ENCODE peak calls at places on chromosome 2, in six cellular contexts. U is uterus, F is type B pancreatic cell, I is spleen, L is tibial artery, Q is suprapubic skin. O is an unnamed sample.

GRCh38 chr2:28102455-28102874 is 211.9 kb downstream of the BABAM2 start:
- DNase-seq in U (no peak), F (no peak), I (no peak), L (no peak), Q (no peak), O (no peak)

GRCh38 chr2:54471221-54471711 is 15.1 kb downstream of the SPTBN1 start:
- DNase-seq in U (peak), F (no peak), I (no peak), L (no peak), Q (no peak), O (no peak)

GRCh38 chr2:146990311-146990781 is 854.5 kb upstream of the ACVR2A start:
- DNase-seq in U (no peak), F (no peak), I (no peak), L (no peak), Q (no peak), O (no peak)

GRCh38 chr2:240972636-240973521 is 25.5 kb upstream of the SNED1 start:
- DNase-seq in U (no peak), F (no peak), I (no peak), L (no peak), Q (peak), O (no peak)

GRCh38 chr2:72142743-72143440 is 4.8 kb downstream of the CYP26B1 start:
- DNase-seq in U (peak), F (peak), I (peak), L (peak), Q (peak), O (no peak)

GRCh38 chr2:215427585-215427984 is 8.3 kb downstream of the FN1 start:
- DNase-seq in U (no peak), F (no peak), I (no peak), L (no peak), Q (no peak), O (no peak)

GRCh38 chr2:65063426-65063825 is 7.2 kb downstream of the CEP68 start:
- DNase-seq in U (no peak), F (no peak), I (no peak), L (no peak), Q (no peak), O (no peak)

GRCh38 chr2:233025706-233026105 is 6.8 kb upstream of the NEU2 start:
- DNase-seq in U (no peak), F (no peak), I (peak), L (no peak), Q (no peak), O (no peak)

DNA sequence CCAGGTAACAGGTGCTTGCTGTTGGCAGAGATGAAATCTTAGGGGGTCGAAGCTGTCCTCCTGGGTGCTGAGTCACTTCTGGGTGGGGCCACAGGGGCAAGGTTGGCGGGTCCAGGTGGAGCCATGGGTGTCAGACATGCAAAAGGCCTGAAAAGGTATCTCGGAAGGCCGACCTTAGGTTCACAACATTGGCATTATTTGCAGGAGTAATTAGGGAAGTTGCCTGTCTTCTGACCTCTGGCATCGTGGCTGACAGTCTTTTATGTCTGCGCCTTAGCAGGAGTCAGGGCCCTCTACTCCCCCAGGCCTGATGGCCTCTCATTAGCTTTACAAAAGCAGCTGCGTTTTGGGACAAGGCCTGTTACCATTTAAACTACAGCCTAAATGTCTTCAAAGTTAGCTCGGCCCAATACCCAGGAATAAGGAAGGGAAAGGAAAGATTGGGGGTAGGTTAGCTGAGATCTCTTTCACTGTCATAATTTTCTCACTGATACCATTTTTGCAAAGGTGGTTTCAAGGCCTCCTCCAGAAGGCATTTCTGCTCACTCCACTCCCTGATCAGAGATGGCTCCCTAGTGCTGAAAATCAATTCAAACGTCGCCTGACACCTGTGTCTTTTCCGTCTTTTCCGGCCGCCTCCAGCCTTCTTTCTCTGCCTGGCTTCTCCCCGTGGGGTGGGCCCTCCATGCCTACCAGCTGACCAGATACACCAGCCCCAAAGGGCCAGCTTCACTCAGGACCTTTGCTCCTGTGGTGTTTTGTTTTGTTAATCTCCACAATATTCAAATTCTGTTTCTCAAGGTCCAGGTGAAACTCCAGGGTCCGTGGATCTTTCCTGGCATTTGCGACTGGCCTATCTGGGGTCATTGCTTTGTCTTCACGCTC is 90.8 kb downstream of the RHOB start:
- DNase-seq in U (no peak), F (no peak), I (no peak), L (no peak), Q (no peak), O (no peak)
- TF ChIP-seq CTCF in U (no peak), F (no peak), I (no peak), L (no peak), Q (no peak), O (no peak)

DNA sequence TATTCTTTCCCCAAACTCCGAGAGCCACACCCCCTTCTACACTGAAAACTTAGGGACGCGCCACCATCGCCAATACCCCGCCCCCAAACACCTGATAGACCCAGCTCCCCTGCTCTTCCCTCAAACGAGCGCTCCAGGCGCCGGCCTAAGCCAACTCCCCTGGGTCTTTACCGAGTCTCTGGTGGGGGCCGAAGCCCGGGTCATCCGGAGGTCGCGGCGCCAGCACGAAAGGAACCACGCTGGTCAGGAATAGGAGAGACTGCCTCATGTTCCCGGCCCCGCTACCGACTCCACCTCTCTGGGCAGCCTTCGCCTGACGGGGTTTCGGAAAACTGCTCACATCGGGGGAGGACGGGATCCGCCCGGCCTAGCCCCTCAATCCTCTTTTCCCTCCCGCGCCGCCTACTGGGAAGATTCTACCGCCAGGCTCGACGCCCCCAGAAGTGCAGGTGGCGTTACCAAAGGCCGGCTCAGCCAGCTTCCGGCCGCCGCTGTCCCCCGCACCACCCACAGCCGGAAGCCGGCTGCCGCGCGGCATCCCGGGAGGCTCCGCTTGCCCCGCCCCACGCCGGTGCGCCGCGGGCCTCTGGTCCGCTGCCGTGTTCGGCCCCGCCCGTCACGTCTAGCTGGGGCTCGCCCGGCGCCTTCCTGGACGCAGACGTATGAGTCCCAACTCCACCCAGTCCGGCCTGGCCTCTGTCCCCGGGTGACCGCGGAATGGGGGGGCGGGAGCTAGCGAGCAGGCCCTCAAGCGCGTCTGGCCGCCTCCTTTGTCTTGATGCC is at the start of gene ADAM17:
- DNase-seq in U (peak), F (peak), I (peak), L (peak), Q (peak), O (peak)
- TF ChIP-seq CTCF in U (peak), F (peak), I (peak), L (peak), Q (peak), O (no peak)

GRCh38 chr2:173750332-173750731 is 214.8 kb downstream of the SP3 start:
- DNase-seq in U (no peak), F (no peak), I (no peak), L (no peak), Q (no peak), O (no peak)
- TF ChIP-seq CTCF in U (no peak), F (no peak), I (no peak), L (no peak), Q (no peak), O (no peak)

GRCh38 chr2:217294818-217295217 is 435.0 kb upstream of the TNP1 start:
- DNase-seq in U (no peak), F (no peak), I (no peak), L (no peak), Q (no peak), O (no peak)
- TF ChIP-seq CTCF in U (no peak), F (no peak), I (no peak), L (no peak), Q (no peak), O (no peak)

GRCh38 chr2:111138834-111139233 is 18.1 kb downstream of the BCL2L11 start:
- DNase-seq in U (no peak), F (no peak), I (no peak), L (no peak), Q (no peak), O (no peak)

GRCh38 chr2:111134082-111134481 is 13.4 kb downstream of the BCL2L11 start:
- DNase-seq in U (no peak), F (no peak), I (no peak), L (no peak), Q (no peak), O (no peak)

GRCh38 chr2:111135237-111135909 is 14.7 kb downstream of the BCL2L11 start:
- DNase-seq in U (no peak), F (no peak), I (no peak), L (no peak), Q (no peak), O (no peak)

GRCh38 chr2:111133603-111134002 is 12.9 kb downstream of the BCL2L11 start:
- DNase-seq in U (no peak), F (no peak), I (no peak), L (no peak), Q (no peak), O (no peak)

GRCh38 chr2:111135910-111136297 is 15.2 kb downstream of the BCL2L11 start:
- DNase-seq in U (no peak), F (no peak), I (no peak), L (no peak), Q (peak), O (no peak)
- TF ChIP-seq CTCF in U (no peak), F (no peak), I (no peak), L (no peak), Q (no peak), O (no peak)